ENCODE peak calls at places on chromosomes 7 and 10, in five cellular contexts. K, Q, U, V and X are unnamed samples. For H3K27me3, the result is how much of the 10 kb centered on the place peaks cover.

GRCh38 chr7:101701153-101701794 is 72.2 kb upstream of the MYL10 start:
- DNase-seq in U (no peak), K (no peak), V (no peak), Q (no peak), X (no peak)

GRCh38 chr7:128777156-128778123 is 1.8 kb upstream of the OPN1SW start:
- DNase-seq in U (no peak), Q (no peak), K (peak), V (no peak), X (no peak)

GRCh38 chr10:406976-407375 is 271.7 kb downstream of the ZMYND11 start:
- DNase-seq in K (no peak), U (no peak), V (no peak), Q (no peak), X (no peak)

GRCh38 chr7:50357346-50357745 is 52.8 kb downstream of the IKZF1 start:
- DNase-seq in Q (no peak), U (no peak), V (no peak), K (no peak), X (no peak)

GRCh38 chr7:85074-85945 is 107.1 kb upstream of the FAM20C start:
- DNase-seq in K (peak), V (no peak), Q (peak), U (no peak), X (no peak)

GRCh38 chr7:98321301-98321700 is 39.8 kb downstream of the BRI3 start:
- DNase-seq in Q (no peak), U (no peak), V (no peak), K (no peak), X (no peak)

GRCh38 chr10:113515521-113516045 is 37.3 kb upstream of the HABP2 start:
- DNase-seq in Q (no peak), V (no peak), U (no peak), K (no peak), X (no peak)

GRCh38 chr7:51587600-51587999 is 271.0 kb upstream of the COBL start:
- DNase-seq in V (no peak), Q (no peak), K (no peak), U (no peak), X (no peak)

GRCh38 chr7:70612811-70613210 is 519.1 kb upstream of the GALNT17 start:
- DNase-seq in K (no peak), Q (no peak), U (no peak), V (no peak), X (no peak)

DNA sequence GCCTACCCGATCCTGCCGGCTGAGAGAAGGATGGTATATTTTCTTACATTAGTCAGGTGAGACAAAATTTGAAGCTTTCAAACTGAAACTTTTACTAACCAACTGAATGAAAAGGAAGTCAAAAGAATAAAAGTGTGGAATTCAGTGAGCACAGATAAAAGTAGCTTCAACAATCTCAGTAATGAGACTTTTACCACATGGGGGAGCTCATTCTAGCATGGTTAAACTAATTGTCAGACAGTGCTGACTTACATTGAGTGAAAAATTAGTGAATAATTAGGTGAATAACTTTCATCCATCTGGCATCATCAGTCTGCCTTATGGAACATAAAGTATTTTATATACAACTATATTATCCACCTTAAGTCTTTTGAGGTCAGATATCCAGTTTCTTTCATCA is 8.4 kb downstream of the FAM237B start:
- DNase-seq in Q (peak), K (peak), U (no peak), V (no peak), X (no peak)
- TF ChIP-seq CTCF in Q (peak), K (peak), U (no peak), V (no peak), X (peak)

GRCh38 chr10:98029149-98030092 is 1.0 kb downstream of the CRTAC1 start:
- DNase-seq in U (no peak), Q (no peak), K (no peak), V (no peak), X (no peak)
- H3K27me3 ChIP-seq in U (under half), Q (under half), K (half or more), V (half or more), X (under half)

GRCh38 chr10:77715081-77715480 is 77.5 kb upstream of the KCNMA1 start:
- DNase-seq in V (no peak), K (no peak), U (no peak), Q (peak), X (no peak)
- TF ChIP-seq CTCF in V (no peak), K (no peak), U (no peak), Q (peak), X (peak)

GRCh38 chr10:69568472-69569143 is 4.6 kb downstream of the NEUROG3 start:
- DNase-seq in Q (no peak), K (no peak), V (no peak), U (no peak), X (no peak)
- H3K27me3 ChIP-seq in Q (half or more), K (half or more), V (half or more), U (under half), X (under half)

GRCh38 chr7:26319631-26320030 is 28.0 kb downstream of the SNX10 start:
- DNase-seq in K (no peak), U (no peak), V (no peak), Q (no peak), X (no peak)
- TF ChIP-seq CTCF in K (no peak), U (no peak), V (no peak), Q (no peak), X (no peak)

DNA sequence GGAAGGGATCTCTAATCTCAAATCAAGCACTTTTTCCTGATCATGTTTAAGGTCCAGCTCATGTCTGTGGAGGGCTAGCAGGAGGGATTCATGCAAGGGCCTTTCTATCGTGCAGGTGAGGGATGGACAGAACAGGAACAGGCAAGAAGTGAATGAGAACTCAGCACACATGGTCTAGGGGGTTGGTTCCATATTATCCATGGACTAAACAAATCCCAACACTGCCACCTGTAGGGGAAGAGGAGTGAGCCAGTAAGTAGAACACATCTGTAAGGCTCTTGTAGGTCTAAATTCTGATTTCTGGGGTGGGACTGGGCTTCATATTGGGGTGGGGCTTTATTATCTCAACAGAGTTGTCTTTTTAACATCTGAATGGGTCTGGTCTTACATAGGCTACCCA is 138.0 kb upstream of the TARP start:
- DNase-seq in U (no peak), Q (peak), V (no peak), K (peak), X (no peak)
- H3K27me3 ChIP-seq in U (under half), Q (under half), V (under half), K (under half), X (under half)

GRCh38 chr7:41974835-41975234 is 262.2 kb downstream of the GLI3 start:
- DNase-seq in Q (no peak), V (no peak), U (no peak), K (no peak), X (no peak)
- TF ChIP-seq CTCF in Q (no peak), V (no peak), U (no peak), K (no peak), X (no peak)

GRCh38 chr7:155805826-155806095 is 6.5 kb downstream of the SHH start:
- DNase-seq in V (no peak), Q (no peak), K (no peak), U (no peak), X (no peak)
- H3K27me3 ChIP-seq in V (half or more), Q (under half), K (half or more), U (under half), X (under half)

GRCh38 chr7:94962661-94963060 is 55.3 kb downstream of the PPP1R9A start:
- DNase-seq in K (no peak), Q (no peak), V (no peak), U (no peak), X (no peak)
- TF ChIP-seq CTCF in K (no peak), Q (no peak), V (no peak), U (no peak), X (no peak)